ENCODE peak calls at places on chromosome 22, in eight cellular contexts. G, R, Q, B, W, L, H and M are unnamed samples.

GRCh38 chr22:46681010-46681409 is 57.0 kb downstream of the CERK start:
- DNase-seq in H (peak; percentile 7), L (peak; percentile 48), W (no peak), R (no peak), B (no peak), G (no peak), Q (no peak), M (no peak)

GRCh38 chr22:50416996-50417395 is 57.8 kb downstream of the SBF1 start:
- DNase-seq in L (no peak), W (no peak), G (no peak), B (no peak), H (peak; percentile 46), Q (no peak), R (no peak), M (no peak)

GRCh38 chr22:38955926-38956325 is 1.5 kb upstream of the APOBEC3A start:
- DNase-seq in G (no peak), R (no peak), H (no peak), B (no peak), Q (no peak), W (no peak), L (no peak), M (no peak)

GRCh38 chr22:38706101-38706884 is 549 bp downstream of the GTPBP1 start:
- DNase-seq in B (peak; percentile 78), G (peak; percentile 68), Q (peak; percentile 71), H (peak; percentile 44), R (peak; percentile 71), L (peak; percentile 31), W (peak; percentile 45), M (peak; percentile 63)

GRCh38 chr22:17675584-17675983 is 37.0 kb downstream of the BCL2L13 start:
- DNase-seq in L (no peak), B (peak; percentile 12), R (no peak), Q (no peak), G (no peak), W (no peak), H (no peak), M (no peak)

GRCh38 chr22:43953988-43954771 is 1.1 kb upstream of the SAMM50 start:
- DNase-seq in G (no peak), R (no peak), W (no peak), Q (no peak), H (no peak), B (no peak), L (peak; percentile 26), M (no peak)

GRCh38 chr22:40728731-40729189 is 49.5 kb downstream of the MCHR1 start:
- DNase-seq in R (peak; percentile 86), H (peak; percentile 96), B (peak; percentile 10), L (peak; percentile 54), Q (no peak), G (no peak), W (peak; percentile 17), M (no peak)

GRCh38 chr22:35894464-35894878 is 134.2 kb downstream of the RBFOX2 start:
- DNase-seq in H (no peak), W (peak; percentile 60), G (no peak), L (peak; percentile 45), Q (no peak), R (no peak), B (no peak), M (no peak)

GRCh38 chr22:18968011-18968749 is 32.1 kb upstream of the PRODH start:
- DNase-seq in L (peak; percentile 34), G (peak; percentile 91), H (peak; percentile 70), R (peak; percentile 29), W (peak; percentile 14), B (peak; percentile 52), Q (peak; percentile 51), M (no peak)

GRCh38 chr22:29224121-29224858 is 18.6 kb downstream of the EMID1 start:
- DNase-seq in G (no peak), B (no peak), H (no peak), W (peak; percentile 30), Q (no peak), R (no peak), L (no peak), M (no peak)

GRCh38 chr22:37818397-37819099 is 4.6 kb upstream of the GALR3 start:
- DNase-seq in L (peak; percentile 77), W (peak; percentile 51), H (peak; percentile 55), Q (peak; percentile 84), R (peak; percentile 62), B (peak; percentile 56), G (peak; percentile 90), M (peak; percentile 71)

GRCh38 chr22:39177791-39178190 is 25.3 kb upstream of the CBX7 start:
- DNase-seq in B (no peak), R (no peak), L (no peak), W (no peak), H (no peak), Q (no peak), G (peak; percentile 55), M (no peak)

GRCh38 chr22:50520826-50521453 is 4.5 kb downstream of the SCO2 start:
- DNase-seq in R (no peak), Q (no peak), H (no peak), W (no peak), G (no peak), B (no peak), L (no peak), M (no peak)

GRCh38 chr22:29056472-29056871 is 5.2 kb downstream of the C22orf31 start:
- DNase-seq in W (no peak), R (no peak), L (no peak), G (no peak), B (no peak), Q (no peak), H (no peak), M (no peak)

GRCh38 chr22:21762712-21763581 is 27.4 kb upstream of the YPEL1 start:
- DNase-seq in Q (no peak), L (no peak), R (no peak), B (no peak), W (no peak), G (no peak), H (no peak), M (no peak)

GRCh38 chr22:37211853-37212173 is 464 bp downstream of the SSTR3 start:
- DNase-seq in W (no peak), B (no peak), L (no peak), R (no peak), Q (no peak), G (no peak), H (no peak), M (no peak)

DNA sequence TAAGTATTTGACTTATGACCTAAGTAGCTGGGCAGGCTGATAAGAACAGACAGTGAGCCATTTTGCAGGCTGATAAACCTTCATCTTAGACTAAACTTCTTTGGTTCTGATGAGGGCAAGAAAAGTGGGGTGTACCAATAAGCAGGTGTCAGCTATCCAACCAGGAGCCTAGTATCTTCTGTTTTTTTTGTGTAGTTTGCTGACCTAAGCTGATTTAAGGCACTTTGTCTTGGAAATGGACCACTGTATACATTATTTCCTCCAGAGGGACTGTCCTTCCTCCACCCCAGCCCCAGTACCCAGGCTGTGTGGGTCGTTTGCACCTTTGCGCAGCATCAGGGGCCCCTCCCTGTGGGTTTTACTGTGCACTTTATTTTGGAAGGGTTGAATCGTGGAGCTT is 1323.8 kb downstream of the TBC1D22A start:
- DNase-seq in R (no peak), H (no peak), W (no peak), B (no peak), L (no peak), Q (no peak), G (no peak), M (no peak)
- H3K9ac ChIP-seq in R (no peak overlapping the region), H (no peak overlapping the region), W (no peak overlapping the region), B (no peak overlapping the region), L (no peak overlapping the region), Q (no peak overlapping the region), G (no peak overlapping the region), M (no peak overlapping the region)

DNA sequence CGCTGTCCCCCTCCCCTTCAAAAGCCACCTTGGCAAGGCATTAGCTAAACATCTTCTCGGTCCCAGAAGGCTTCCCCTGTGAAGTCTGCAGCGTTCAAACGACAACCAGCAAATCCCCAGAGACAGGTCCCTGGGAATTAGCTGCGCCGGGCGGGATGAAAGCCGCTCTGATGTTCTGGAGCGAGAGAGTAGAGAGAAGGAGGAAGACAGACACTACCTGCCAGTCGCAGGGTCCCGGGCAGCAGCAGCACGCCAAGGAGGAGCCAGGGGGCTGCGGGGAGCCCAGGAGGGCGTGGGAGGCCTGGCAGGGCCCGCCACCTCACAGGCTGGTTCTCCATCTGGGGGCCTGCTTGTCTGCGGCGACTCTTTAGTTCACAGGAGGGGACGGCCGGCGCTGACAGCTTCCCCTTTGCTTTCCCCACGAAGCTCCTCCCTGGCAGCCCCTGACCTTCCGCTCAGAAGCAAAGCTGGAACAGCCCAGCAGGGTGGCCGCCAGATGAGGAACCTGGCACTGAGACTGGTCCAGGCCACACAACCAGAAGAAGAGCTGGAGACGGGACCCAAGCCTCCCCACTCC is at the start of gene NFAM1:
- DNase-seq in H (peak; percentile 17), W (no peak), L (no peak), B (no peak), Q (no peak), G (peak; percentile 56), R (no peak), M (peak; percentile 31)
- H3K9ac ChIP-seq in H (no peak within 1 kb of the TSS), W (no peak within 1 kb of the TSS), L (no peak within 1 kb of the TSS), B (no peak within 1 kb of the TSS), Q (no peak within 1 kb of the TSS), G (no peak within 1 kb of the TSS), R (no peak within 1 kb of the TSS), M (peak within 1 kb of the TSS; percentile 24)

DNA sequence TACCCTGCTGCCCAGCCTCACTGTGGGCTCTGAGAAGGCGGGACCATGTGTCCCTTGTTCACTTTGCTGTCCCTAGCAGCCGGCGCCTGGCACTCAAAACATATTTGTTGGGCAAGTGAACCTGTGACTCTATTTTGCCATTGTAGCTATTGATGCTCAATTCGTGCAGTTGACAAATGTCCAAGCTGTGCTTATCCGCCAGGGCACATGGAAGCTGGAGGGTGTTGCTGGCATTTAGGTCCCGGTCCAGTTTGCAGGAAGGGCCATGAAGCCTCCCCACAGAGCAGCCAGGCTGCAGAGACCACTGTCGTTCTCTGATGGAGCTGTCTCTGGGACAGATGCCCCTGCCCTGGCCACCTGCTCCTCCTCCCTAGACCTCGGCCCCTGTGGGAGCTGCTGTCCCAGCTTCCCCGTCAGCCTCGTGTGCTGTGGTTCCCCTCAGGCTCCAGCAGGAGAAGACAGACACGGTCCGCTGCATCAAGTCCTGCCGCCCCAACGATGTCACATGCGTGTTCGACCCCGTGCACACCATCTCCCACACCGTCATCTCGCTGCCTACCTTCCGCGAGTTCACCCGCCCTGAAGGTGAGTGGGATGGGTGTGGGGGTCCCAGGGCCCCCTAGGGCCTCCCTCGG is 71.5 kb downstream of the FBLN1 start:
- DNase-seq in H (no peak), G (no peak), B (no peak), L (no peak), W (no peak), Q (no peak), R (no peak), M (no peak)
- H3K9ac ChIP-seq in H (no peak overlapping the region), G (no peak overlapping the region), B (no peak overlapping the region), L (no peak overlapping the region), W (no peak overlapping the region), Q (no peak overlapping the region), R (no peak overlapping the region), M (no peak overlapping the region)

DNA sequence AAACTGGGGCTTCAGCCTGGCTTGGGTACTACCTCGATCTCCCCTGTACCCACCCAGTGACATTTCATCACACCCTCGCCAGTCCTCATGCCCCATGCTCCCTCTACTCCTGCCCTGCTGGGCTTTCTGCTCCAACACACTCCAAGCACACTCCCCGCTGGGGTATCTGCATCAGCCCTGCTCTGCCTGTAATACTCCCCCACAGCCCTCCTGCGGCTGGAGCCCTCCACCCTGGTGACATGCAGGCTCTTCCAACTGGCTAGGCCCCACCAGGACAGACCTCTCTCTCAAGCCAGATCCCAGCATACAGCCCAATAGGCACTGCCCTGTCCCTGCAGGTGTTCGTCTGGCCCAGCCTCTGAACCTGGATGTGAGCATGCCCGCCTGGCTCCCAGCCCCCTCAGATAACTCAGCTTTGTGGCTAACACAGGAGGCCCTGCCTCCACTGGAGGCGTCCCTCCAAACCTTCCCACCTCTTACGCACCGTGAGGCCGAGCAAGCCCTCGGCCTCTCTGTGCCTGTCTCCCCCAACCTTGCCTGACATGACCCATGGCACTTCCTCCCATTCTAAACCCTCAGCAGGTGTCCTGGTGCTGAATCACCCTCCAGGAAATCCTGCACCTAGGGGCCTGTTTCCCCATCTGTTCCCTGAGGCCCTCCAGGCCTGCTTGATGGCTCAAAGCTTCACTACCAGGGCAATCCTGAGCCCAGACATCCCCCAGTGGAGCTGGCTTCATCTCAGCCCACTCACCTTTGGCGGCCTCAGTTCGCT is 33.5 kb upstream of the TXNRD2 start:
- DNase-seq in W (no peak), H (peak; percentile 92), L (peak; percentile 41), R (no peak), B (no peak), G (peak; percentile 62), Q (no peak), M (no peak)
- H3K9ac ChIP-seq in W (no peak overlapping the region), H (no peak overlapping the region), L (no peak overlapping the region), R (no peak overlapping the region), B (no peak overlapping the region), G (peak overlapping the region; percentile 13), Q (no peak overlapping the region), M (no peak overlapping the region)